ENCODE peak calls at places on chromosomes 3 and 15, in six cellular contexts. One of them, this sample, is unnamed.

GRCh38 chr3:114320251-114320650 is 26.4 kb downstream of the TIGIT start:
- DNase-seq in esophagus squamous epithelium: no peak
- DNase-seq in adipocyte: no peak
- DNase-seq in cardiac muscle cell: no peak
- DNase-seq in small intestine: no peak
- DNase-seq in SJSA1: no peak
- DNase-seq in this sample: no peak

GRCh38 chr3:187456268-187456667 is 88.1 kb downstream of the RTP4 start:
- DNase-seq in esophagus squamous epithelium: no peak
- DNase-seq in adipocyte: no peak
- DNase-seq in cardiac muscle cell: no peak
- DNase-seq in small intestine: no peak
- DNase-seq in SJSA1: no peak
- DNase-seq in this sample: no peak

GRCh38 chr3:63387568-63387967 is 109.5 kb downstream of the SYNPR start:
- DNase-seq in esophagus squamous epithelium: no peak
- DNase-seq in adipocyte: no peak
- DNase-seq in cardiac muscle cell: peak; percentile 39
- DNase-seq in small intestine: no peak
- DNase-seq in SJSA1: no peak
- DNase-seq in this sample: no peak

GRCh38 chr3:156689589-156689988 is 15.2 kb downstream of the TIPARP start:
- DNase-seq in esophagus squamous epithelium: no peak
- DNase-seq in adipocyte: no peak
- DNase-seq in cardiac muscle cell: no peak
- DNase-seq in small intestine: peak; percentile 30
- DNase-seq in SJSA1: no peak
- DNase-seq in this sample: no peak

GRCh38 chr3:49013113-49013737 is 5.2 kb downstream of the DALRD3 start:
- DNase-seq in esophagus squamous epithelium: no peak
- DNase-seq in adipocyte: no peak
- DNase-seq in cardiac muscle cell: no peak
- DNase-seq in small intestine: no peak
- DNase-seq in SJSA1: no peak
- DNase-seq in this sample: no peak

GRCh38 chr3:36663666-36664291 is 100.6 kb downstream of the DCLK3 start:
- DNase-seq in esophagus squamous epithelium: no peak
- DNase-seq in adipocyte: peak; percentile 35
- DNase-seq in cardiac muscle cell: no peak
- DNase-seq in small intestine: no peak
- DNase-seq in SJSA1: no peak
- DNase-seq in this sample: no peak

GRCh38 chr15:39232512-39232911 is 348.4 kb upstream of the THBS1 start:
- DNase-seq in esophagus squamous epithelium: no peak
- DNase-seq in adipocyte: peak; percentile 72
- DNase-seq in cardiac muscle cell: no peak
- DNase-seq in small intestine: no peak
- DNase-seq in SJSA1: peak; percentile 48
- DNase-seq in this sample: no peak

GRCh38 chr3:193903976-193904375 is 232.0 kb upstream of the HES1 start:
- DNase-seq in esophagus squamous epithelium: no peak
- DNase-seq in adipocyte: no peak
- DNase-seq in cardiac muscle cell: no peak
- DNase-seq in small intestine: no peak
- DNase-seq in SJSA1: no peak
- DNase-seq in this sample: no peak

GRCh38 chr3:23129817-23130216 is 73.3 kb upstream of the UBE2E2 start:
- DNase-seq in esophagus squamous epithelium: no peak
- DNase-seq in adipocyte: peak; percentile 26
- DNase-seq in cardiac muscle cell: no peak
- DNase-seq in small intestine: peak; percentile 28
- DNase-seq in SJSA1: peak; percentile 23
- DNase-seq in this sample: no peak

GRCh38 chr15:81752149-81752942 is 293.5 kb downstream of the MEX3B start:
- DNase-seq in esophagus squamous epithelium: no peak
- DNase-seq in adipocyte: peak; percentile 78
- DNase-seq in cardiac muscle cell: peak; percentile 15
- DNase-seq in small intestine: peak; percentile 28
- DNase-seq in SJSA1: peak; percentile 21
- DNase-seq in this sample: no peak

GRCh38 chr3:106119691-106120090 is 250.9 kb upstream of the CBLB start:
- DNase-seq in esophagus squamous epithelium: no peak
- DNase-seq in adipocyte: peak; percentile 31
- DNase-seq in cardiac muscle cell: no peak
- DNase-seq in small intestine: no peak
- DNase-seq in SJSA1: no peak
- DNase-seq in this sample: no peak

DNA sequence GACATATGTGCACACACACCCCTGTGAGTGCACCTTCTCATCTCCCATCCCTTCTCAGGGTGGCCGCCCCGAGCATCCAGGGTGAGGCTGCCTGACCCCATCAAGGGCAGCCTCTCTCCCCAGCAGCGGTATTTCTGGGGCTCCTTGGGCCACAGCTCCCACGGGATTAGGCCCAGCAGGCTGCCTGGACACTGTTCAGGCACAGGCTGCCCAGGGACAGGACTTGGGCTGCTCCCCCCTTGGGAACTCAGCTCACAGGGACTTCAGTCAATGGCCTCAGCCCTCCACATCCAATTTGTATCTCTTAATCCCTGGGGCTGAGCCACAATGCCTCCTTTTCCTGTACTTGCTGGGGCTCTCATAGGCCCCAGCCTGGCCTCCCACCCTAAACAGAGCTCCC is 35.0 kb downstream of the RHCG start:
- DNase-seq in esophagus squamous epithelium: no peak
- DNase-seq in adipocyte: no peak
- DNase-seq in cardiac muscle cell: no peak
- DNase-seq in small intestine: no peak
- DNase-seq in SJSA1: no peak
- DNase-seq in this sample: no peak
- H3K4me1 ChIP-seq in esophagus squamous epithelium: no peaks in the 10 kb centered on the region
- H3K4me1 ChIP-seq in adipocyte: no peaks in the 10 kb centered on the region
- H3K4me1 ChIP-seq in cardiac muscle cell: no peaks in the 10 kb centered on the region
- H3K4me1 ChIP-seq in small intestine: peaks cover 5% of the 10 kb centered on the region
- H3K4me1 ChIP-seq in SJSA1: no peaks in the 10 kb centered on the region
- H3K4me1 ChIP-seq in this sample: no peaks in the 10 kb centered on the region

DNA sequence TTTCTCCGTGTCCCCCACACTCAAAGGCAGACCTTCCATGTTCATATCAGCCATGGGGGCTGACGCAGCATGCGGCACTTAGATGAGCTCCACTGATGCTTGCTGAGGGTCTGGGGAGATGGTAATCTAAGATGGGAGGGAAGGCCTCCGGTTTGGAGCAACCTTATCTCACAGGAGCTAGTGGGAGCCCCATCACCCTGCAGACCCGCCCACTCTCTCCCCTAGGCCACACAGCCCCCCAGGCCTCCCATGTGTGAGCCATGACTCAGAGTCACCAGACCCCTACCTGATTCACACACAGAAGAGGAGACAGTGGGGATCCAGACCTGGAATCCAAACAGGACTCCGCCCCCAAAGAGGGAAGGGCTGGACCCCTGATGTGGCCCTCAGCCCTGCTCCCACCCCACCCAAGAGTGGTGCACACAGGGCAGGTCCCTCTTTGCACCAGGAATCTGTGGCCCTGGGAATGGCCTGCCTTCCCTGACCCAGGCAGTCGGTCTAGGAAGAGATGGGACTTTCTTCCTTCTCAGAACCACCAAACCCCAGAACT is 97.4 kb downstream of the ADCY5 start:
- DNase-seq in esophagus squamous epithelium: no peak
- DNase-seq in adipocyte: no peak
- DNase-seq in cardiac muscle cell: no peak
- DNase-seq in small intestine: no peak
- DNase-seq in SJSA1: no peak
- DNase-seq in this sample: no peak
- H3K4me1 ChIP-seq in esophagus squamous epithelium: no peaks in the 10 kb centered on the region
- H3K4me1 ChIP-seq in adipocyte: no peaks in the 10 kb centered on the region
- H3K4me1 ChIP-seq in cardiac muscle cell: peaks cover 4% of the 10 kb centered on the region
- H3K4me1 ChIP-seq in small intestine: no peaks in the 10 kb centered on the region
- H3K4me1 ChIP-seq in SJSA1: no peaks in the 10 kb centered on the region
- H3K4me1 ChIP-seq in this sample: no peaks in the 10 kb centered on the region

DNA sequence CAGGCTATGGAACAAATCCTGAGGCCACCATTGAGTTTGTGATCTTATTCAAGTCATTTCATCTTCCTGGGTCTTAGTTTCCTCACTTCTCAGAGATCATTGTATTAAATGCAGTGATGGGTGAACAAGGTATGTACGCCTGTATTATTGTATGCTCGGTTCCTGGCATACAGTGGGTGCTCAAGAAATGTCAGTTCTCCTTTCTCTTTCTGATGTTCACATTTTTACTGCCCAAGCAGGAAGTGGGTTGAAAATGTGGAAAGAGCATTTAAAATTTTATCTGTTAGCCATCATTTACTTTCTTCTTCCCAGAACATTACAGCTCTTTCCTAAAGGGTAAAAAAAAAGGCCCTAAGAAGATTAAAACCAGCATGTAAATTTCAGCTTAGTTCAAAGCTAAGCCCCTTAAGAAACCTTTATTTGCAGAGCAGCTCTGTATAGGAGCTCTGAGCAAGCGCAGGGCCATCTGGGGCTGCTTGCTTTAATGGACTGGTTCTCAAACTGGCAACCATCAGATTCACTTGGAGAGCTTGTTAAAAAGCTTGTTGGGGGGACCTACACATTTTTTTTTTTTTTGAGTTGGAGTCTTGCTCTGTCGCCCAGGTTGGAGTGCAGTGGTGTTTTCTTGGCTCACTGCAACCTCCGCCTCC is 179.4 kb downstream of the CHST2 start:
- DNase-seq in esophagus squamous epithelium: no peak
- DNase-seq in adipocyte: no peak
- DNase-seq in cardiac muscle cell: no peak
- DNase-seq in small intestine: no peak
- DNase-seq in SJSA1: no peak
- DNase-seq in this sample: no peak
- H3K4me1 ChIP-seq in esophagus squamous epithelium: no peaks in the 10 kb centered on the region
- H3K4me1 ChIP-seq in adipocyte: peaks cover 6% of the 10 kb centered on the region
- H3K4me1 ChIP-seq in cardiac muscle cell: peaks cover 14% of the 10 kb centered on the region
- H3K4me1 ChIP-seq in small intestine: no peaks in the 10 kb centered on the region
- H3K4me1 ChIP-seq in SJSA1: peaks cover 10% of the 10 kb centered on the region
- H3K4me1 ChIP-seq in this sample: no peaks in the 10 kb centered on the region

DNA sequence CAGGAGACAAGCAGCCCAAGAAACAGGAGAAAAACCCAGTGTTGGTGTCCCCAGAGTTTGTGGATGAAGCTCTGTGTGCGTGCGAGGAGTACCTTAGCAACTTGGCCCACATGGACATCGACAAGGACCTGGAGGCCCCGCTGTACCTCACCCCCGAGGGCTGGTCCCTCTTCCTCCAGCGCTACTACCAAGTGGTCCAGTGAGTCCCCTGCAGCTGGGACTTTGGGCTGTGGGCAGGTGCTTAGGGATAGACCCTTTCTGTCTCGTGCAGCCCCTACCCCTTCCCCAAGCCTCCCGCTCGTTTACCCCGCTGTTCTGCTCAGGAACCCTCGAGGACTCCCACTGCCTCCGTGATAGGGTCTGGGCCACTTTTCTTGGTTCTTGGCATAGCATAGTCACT is 10.5 kb downstream of the TTLL3 start:
- DNase-seq in esophagus squamous epithelium: no peak
- DNase-seq in adipocyte: no peak
- DNase-seq in cardiac muscle cell: no peak
- DNase-seq in small intestine: no peak
- DNase-seq in SJSA1: no peak
- DNase-seq in this sample: no peak
- H3K4me1 ChIP-seq in esophagus squamous epithelium: no peaks in the 10 kb centered on the region
- H3K4me1 ChIP-seq in adipocyte: no peaks in the 10 kb centered on the region
- H3K4me1 ChIP-seq in cardiac muscle cell: no peaks in the 10 kb centered on the region
- H3K4me1 ChIP-seq in small intestine: no peaks in the 10 kb centered on the region
- H3K4me1 ChIP-seq in SJSA1: no peaks in the 10 kb centered on the region
- H3K4me1 ChIP-seq in this sample: no peaks in the 10 kb centered on the region

GRCh38 chr15:40336129-40337122 is 4.3 kb downstream of the CCDC9B start:
- DNase-seq in esophagus squamous epithelium: no peak
- DNase-seq in adipocyte: no peak
- DNase-seq in cardiac muscle cell: peak; percentile 65
- DNase-seq in small intestine: no peak
- DNase-seq in SJSA1: no peak
- DNase-seq in this sample: peak; percentile 40

GRCh38 chr15:40332138-40332781 is 8.5 kb downstream of the CCDC9B start:
- DNase-seq in esophagus squamous epithelium: no peak
- DNase-seq in adipocyte: no peak
- DNase-seq in cardiac muscle cell: no peak
- DNase-seq in small intestine: no peak
- DNase-seq in SJSA1: no peak
- DNase-seq in this sample: no peak

GRCh38 chr15:40334941-40335795 is 5.6 kb downstream of the CCDC9B start:
- DNase-seq in esophagus squamous epithelium: no peak
- DNase-seq in adipocyte: no peak
- DNase-seq in cardiac muscle cell: no peak
- DNase-seq in small intestine: peak; percentile 44
- DNase-seq in SJSA1: no peak
- DNase-seq in this sample: peak; percentile 50

GRCh38 chr15:40333922-40334492 is 6.7 kb downstream of the CCDC9B start:
- DNase-seq in esophagus squamous epithelium: no peak
- DNase-seq in adipocyte: peak; percentile 60
- DNase-seq in cardiac muscle cell: no peak
- DNase-seq in small intestine: no peak
- DNase-seq in SJSA1: peak; percentile 49
- DNase-seq in this sample: peak; percentile 53

GRCh38 chr15:40334541-40334940 is 6.2 kb downstream of the CCDC9B start:
- DNase-seq in esophagus squamous epithelium: no peak
- DNase-seq in adipocyte: no peak
- DNase-seq in cardiac muscle cell: no peak
- DNase-seq in small intestine: no peak
- DNase-seq in SJSA1: no peak
- DNase-seq in this sample: no peak
- H3K4me1 ChIP-seq in esophagus squamous epithelium: peaks cover 57% of the 10 kb centered on the region
- H3K4me1 ChIP-seq in adipocyte: peaks cover 59% of the 10 kb centered on the region
- H3K4me1 ChIP-seq in cardiac muscle cell: peaks cover 56% of the 10 kb centered on the region
- H3K4me1 ChIP-seq in small intestine: peaks cover 3% of the 10 kb centered on the region
- H3K4me1 ChIP-seq in SJSA1: peaks cover 90% of the 10 kb centered on the region
- H3K4me1 ChIP-seq in this sample: peaks cover 13% of the 10 kb centered on the region

This sample was measured in Peyer's patch.